ENCODE peak calls at places on chromosome 17, in ten cellular contexts. J is tibial artery, R is mammary epithelial cell, N is kidney epithelial cell, G is psoas muscle, K is aorta, Z is cardiac muscle cell, F is GM06990, P is OCI-LY7, C is neural progenitor cell. U is an unnamed sample. For H3K36me3, the result is how much of the 10 kb centered on the place peaks cover.

GRCh38 chr17:64205804-64206203 is 57.3 kb downstream of the TEX2 start:
- DNase-seq in Z (no peak), K (no peak), R (no peak), P (no peak), N (no peak), C (no peak), G (no peak), J (no peak), F (no peak), U (no peak)

GRCh38 chr17:64773836-64774761 is 112.0 kb upstream of the SMURF2 start:
- DNase-seq in N (no peak), K (no peak), R (peak), P (peak), F (peak), C (peak), Z (peak), J (no peak), G (no peak), U (no peak)

GRCh38 chr17:37742114-37742761 is 2.6 kb downstream of the HNF1B start:
- DNase-seq in K (no peak), P (no peak), G (no peak), C (peak), Z (no peak), N (no peak), J (no peak), F (peak), R (peak), U (no peak)

GRCh38 chr17:61805399-61805798 is 57.9 kb downstream of the BRIP1 start:
- DNase-seq in F (no peak), C (no peak), J (no peak), P (no peak), R (peak), G (no peak), K (no peak), Z (peak), N (no peak), U (no peak)

GRCh38 chr17:28547623-28548416 is 4.6 kb downstream of the UNC119 start:
- DNase-seq in N (no peak), C (peak), Z (peak), P (peak), F (peak), J (peak), G (peak), R (peak), K (peak), U (peak)

GRCh38 chr17:70919241-70919640 is 749.9 kb downstream of the KCNJ2 start:
- DNase-seq in G (no peak), N (no peak), K (no peak), J (no peak), R (no peak), C (no peak), Z (no peak), P (no peak), F (no peak), U (no peak)

GRCh38 chr17:67515490-67516088 is 138.5 kb downstream of the PITPNC1 start:
- DNase-seq in R (no peak), J (no peak), F (no peak), Z (no peak), G (no peak), C (no peak), K (no peak), P (no peak), N (no peak), U (no peak)

GRCh38 chr17:73823684-73824083 is 179.4 kb upstream of the SDK2 start:
- DNase-seq in K (no peak), P (no peak), G (no peak), R (no peak), F (no peak), C (no peak), Z (no peak), N (no peak), J (no peak), U (no peak)

GRCh38 chr17:77770331-77771105 is 188.0 kb upstream of the TNRC6C start:
- DNase-seq in J (no peak), P (no peak), C (no peak), F (no peak), R (peak), G (peak), N (no peak), K (no peak), Z (peak), U (no peak)

GRCh38 chr17:35519442-35519841 is 18.0 kb downstream of the SLFN12L start:
- DNase-seq in F (no peak), C (no peak), R (peak), K (no peak), G (no peak), Z (no peak), P (no peak), N (no peak), J (no peak), U (no peak)

GRCh38 chr17:65121916-65122821 is 15.0 kb upstream of the RGS9 start:
- DNase-seq in Z (no peak), G (no peak), R (no peak), K (no peak), N (no peak), J (no peak), C (no peak), P (peak), F (peak), U (no peak)

GRCh38 chr17:27216836-27217235 is 77.1 kb upstream of the WSB1 start:
- DNase-seq in P (peak), C (no peak), R (no peak), Z (no peak), J (no peak), K (no peak), F (peak), G (no peak), N (no peak), U (no peak)

GRCh38 chr17:33560871-33561270 is 267.8 kb upstream of the ASIC2 start:
- DNase-seq in R (no peak), C (no peak), G (no peak), N (no peak), Z (no peak), F (no peak), J (no peak), K (no peak), P (no peak), U (no peak)

GRCh38 chr17:65183736-65184135 is 46.6 kb downstream of the RGS9 start:
- DNase-seq in K (no peak), F (no peak), R (no peak), Z (peak), G (no peak), C (peak), J (no peak), P (no peak), N (peak), U (no peak)

GRCh38 chr17:74830861-74831260 is 28.8 kb downstream of the GRIN2C start:
- DNase-seq in R (no peak), F (no peak), P (no peak), N (no peak), Z (no peak), G (no peak), C (no peak), K (no peak), J (no peak), U (no peak)
- H3K36me3 ChIP-seq in R (under half), F (under half), P (under half), N (under half), Z (under half), G (under half), C (under half), K (under half), J (half or more), U (under half)

GRCh38 chr17:1626333-1626732 is 2.3 kb downstream of the SLC43A2 start:
- DNase-seq in N (no peak), R (no peak), F (no peak), G (no peak), K (no peak), C (peak), Z (no peak), P (no peak), J (no peak), U (no peak)

GRCh38 chr17:1625053-1625452 is 3.6 kb downstream of the SLC43A2 start:
- DNase-seq in F (no peak), K (no peak), R (no peak), Z (no peak), J (no peak), N (no peak), P (no peak), C (no peak), G (no peak), U (no peak)

GRCh38 chr17:1624650-1625049 is 4.0 kb downstream of the SLC43A2 start:
- DNase-seq in K (no peak), J (no peak), Z (no peak), R (no peak), F (no peak), G (no peak), P (no peak), N (no peak), C (no peak), U (no peak)

GRCh38 chr17:1627219-1627986 is 1.2 kb downstream of the SLC43A2 start:
- DNase-seq in R (no peak), F (peak), N (no peak), J (peak), Z (no peak), P (peak), G (no peak), K (no peak), C (no peak), U (no peak)

GRCh38 chr17:1625507-1626080 is 3.0 kb downstream of the SLC43A2 start:
- DNase-seq in G (no peak), N (no peak), K (no peak), P (no peak), Z (no peak), J (no peak), R (no peak), F (no peak), C (no peak), U (no peak)
- H3K36me3 ChIP-seq in G (under half), N (under half), K (under half), P (under half), Z (under half), J (under half), R (under half), F (under half), C (under half), U (under half)

GRCh38 chr17:50690887-50691549 is 16.7 kb downstream of the ANKRD40 start:
- DNase-seq in K (no peak), J (no peak), Z (no peak), P (no peak), F (no peak), C (no peak), R (no peak), G (no peak), N (no peak), U (no peak)

GRCh38 chr17:50688168-50688719 is 19.5 kb downstream of the ANKRD40 start:
- DNase-seq in J (no peak), F (no peak), N (no peak), P (no peak), G (no peak), K (no peak), C (no peak), R (no peak), Z (no peak), U (no peak)

GRCh38 chr17:50689956-50690886 is 17.5 kb downstream of the ANKRD40 start:
- DNase-seq in F (no peak), Z (peak), J (no peak), R (peak), C (peak), N (no peak), K (no peak), P (no peak), G (no peak), U (no peak)

GRCh38 chr17:50687200-50688066 is 20.3 kb downstream of the ANKRD40 start:
- DNase-seq in G (peak), C (peak), J (no peak), Z (peak), K (no peak), P (no peak), R (no peak), F (no peak), N (no peak), U (no peak)

DNA sequence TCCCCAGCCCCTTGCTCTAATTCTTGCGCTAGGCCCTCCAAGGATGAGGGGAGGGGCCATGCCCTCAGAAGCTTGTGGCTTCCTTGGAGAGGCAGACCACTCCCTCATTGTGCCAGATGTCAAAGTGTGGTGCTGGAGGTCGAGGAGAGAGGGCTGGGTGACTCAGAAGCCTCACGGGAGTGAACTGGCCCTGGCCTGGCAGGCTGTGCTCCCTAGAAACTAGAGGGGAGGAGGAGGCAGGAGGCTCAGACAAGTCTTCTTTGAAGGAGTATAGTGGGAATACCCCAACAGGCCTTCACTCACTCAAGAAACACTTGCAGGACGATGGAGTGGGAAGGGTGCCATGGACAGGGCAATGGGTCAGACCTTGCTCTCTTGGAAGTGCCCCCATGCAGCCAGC is 18.5 kb downstream of the ANKRD40 start:
- DNase-seq in C (peak), N (no peak), P (no peak), Z (peak), J (no peak), R (peak), G (no peak), F (no peak), K (no peak), U (no peak)
- H3K36me3 ChIP-seq in C (under half), N (under half), P (under half), Z (under half), J (under half), R (under half), G (under half), F (under half), K (under half), U (under half)

GRCh38 chr17:45092932-45093430 is 31.9 kb downstream of the NMT1 start:
- DNase-seq in Z (peak), R (peak), K (peak), P (no peak), F (no peak), C (no peak), N (peak), G (peak), J (peak), U (no peak)

GRCh38 chr17:45096141-45096540 is 35.0 kb downstream of the NMT1 start:
- DNase-seq in G (no peak), K (no peak), N (no peak), P (peak), C (peak), R (peak), J (no peak), Z (peak), F (no peak), U (no peak)

GRCh38 chr17:45091778-45092425 is 30.8 kb downstream of the NMT1 start:
- DNase-seq in Z (peak), P (no peak), R (no peak), J (no peak), F (no peak), N (no peak), C (no peak), G (no peak), K (no peak), U (no peak)

GRCh38 chr17:45090711-45091110 is 29.6 kb downstream of the NMT1 start:
- DNase-seq in G (no peak), K (no peak), N (no peak), F (no peak), Z (no peak), J (no peak), P (no peak), R (no peak), C (no peak), U (no peak)

GRCh38 chr17:45093444-45094110 is 32.5 kb downstream of the NMT1 start:
- DNase-seq in F (no peak), Z (peak), C (no peak), G (peak), P (no peak), J (peak), K (no peak), N (no peak), R (no peak), U (no peak)
- H3K36me3 ChIP-seq in F (under half), Z (half or more), C (under half), G (half or more), P (half or more), J (half or more), K (under half), N (under half), R (under half), U (half or more)

GRCh38 chr17:6706996-6707395 is 6.2 kb downstream of the SLC13A5 start:
- DNase-seq in R (no peak), J (no peak), C (no peak), G (no peak), Z (no peak), K (no peak), N (no peak), P (no peak), F (no peak), U (no peak)
- H3K36me3 ChIP-seq in R (under half), J (under half), C (under half), G (under half), Z (under half), K (under half), N (under half), P (under half), F (under half), U (under half)

U was measured in CD4-positive, alpha-beta memory T cell.